ENCODE peak calls at places on chromosomes 4 and X, in six cellular contexts. G is NT2/D1, S is cardiac muscle cell, O is heart right ventricle, M is AG04450, D is sigmoid colon. R is an unnamed sample.

GRCh38 chr4:159269143-159269542 is 166.3 kb downstream of the RAPGEF2 start:
- DNase-seq in G (no peak), S (no peak), O (no peak), M (no peak), D (no peak), R (no peak)

GRCh38 chr4:76272582-76272981 is 21.1 kb downstream of the FAM47E start:
- DNase-seq in G (no peak), S (no peak), O (no peak), M (no peak), D (no peak), R (no peak)

GRCh38 chr4:185524888-185525863 is 10.1 kb downstream of the PDLIM3 start:
- DNase-seq in G (no peak), S (peak), O (no peak), M (no peak), D (no peak), R (no peak)

GRCh38 chr4:148397006-148397673 is 45.1 kb downstream of the NR3C2 start:
- DNase-seq in G (no peak), S (no peak), O (no peak), M (no peak), D (no peak), R (no peak)

GRCh38 chrX:80237072-80237471 is 183.2 kb upstream of the TENT5D start:
- DNase-seq in G (no peak), S (no peak), O (no peak), M (no peak), D (no peak), R (no peak)

GRCh38 chr4:17552427-17552826 is 24.6 kb upstream of the LAP3 start:
- DNase-seq in G (no peak), S (no peak), O (no peak), M (no peak), D (no peak), R (no peak)

GRCh38 chr4:52019941-52020657 is at the start of gene LRRC66:
- DNase-seq in G (no peak), S (no peak), O (no peak), M (no peak), D (no peak), R (peak)

GRCh38 chrX:53186363-53186762 is 38.6 kb downstream of the KDM5C start:
- DNase-seq in G (no peak), S (no peak), O (no peak), M (no peak), D (no peak), R (no peak)

GRCh38 chr4:108045687-108046024 is 56.0 kb downstream of the HADH start:
- DNase-seq in G (no peak), S (peak), O (peak), M (no peak), D (no peak), R (peak)

GRCh38 chr4:34046580-34046979 is 2197.7 kb downstream of the ARAP2 start:
- DNase-seq in G (peak), S (peak), O (no peak), M (no peak), D (no peak), R (peak)

GRCh38 chr4:128323401-128323800 is 35.8 kb upstream of the PGRMC2 start:
- DNase-seq in G (no peak), S (no peak), O (no peak), M (no peak), D (no peak), R (no peak)

GRCh38 chr4:145820407-145820806 is 118.2 kb downstream of the ZNF827 start:
- DNase-seq in G (no peak), S (no peak), O (no peak), M (no peak), D (no peak), R (no peak)

GRCh38 chr4:52102587-52102986 is 51.5 kb downstream of the SPATA18 start:
- DNase-seq in G (no peak), S (no peak), O (no peak), M (no peak), D (no peak), R (no peak)

GRCh38 chr4:185122681-185123345 is 20.3 kb upstream of the SLC25A4 start:
- DNase-seq in G (no peak), S (no peak), O (no peak), M (no peak), D (no peak), R (no peak)

GRCh38 chr4:20895208-20895607 is 194.9 kb downstream of the PACRGL start:
- DNase-seq in G (no peak), S (no peak), O (no peak), M (no peak), D (no peak), R (no peak)

GRCh38 chr4:158688813-158689212 is 16.7 kb downstream of the ETFDH start:
- DNase-seq in G (no peak), S (no peak), O (no peak), M (no peak), D (no peak), R (no peak)

DNA sequence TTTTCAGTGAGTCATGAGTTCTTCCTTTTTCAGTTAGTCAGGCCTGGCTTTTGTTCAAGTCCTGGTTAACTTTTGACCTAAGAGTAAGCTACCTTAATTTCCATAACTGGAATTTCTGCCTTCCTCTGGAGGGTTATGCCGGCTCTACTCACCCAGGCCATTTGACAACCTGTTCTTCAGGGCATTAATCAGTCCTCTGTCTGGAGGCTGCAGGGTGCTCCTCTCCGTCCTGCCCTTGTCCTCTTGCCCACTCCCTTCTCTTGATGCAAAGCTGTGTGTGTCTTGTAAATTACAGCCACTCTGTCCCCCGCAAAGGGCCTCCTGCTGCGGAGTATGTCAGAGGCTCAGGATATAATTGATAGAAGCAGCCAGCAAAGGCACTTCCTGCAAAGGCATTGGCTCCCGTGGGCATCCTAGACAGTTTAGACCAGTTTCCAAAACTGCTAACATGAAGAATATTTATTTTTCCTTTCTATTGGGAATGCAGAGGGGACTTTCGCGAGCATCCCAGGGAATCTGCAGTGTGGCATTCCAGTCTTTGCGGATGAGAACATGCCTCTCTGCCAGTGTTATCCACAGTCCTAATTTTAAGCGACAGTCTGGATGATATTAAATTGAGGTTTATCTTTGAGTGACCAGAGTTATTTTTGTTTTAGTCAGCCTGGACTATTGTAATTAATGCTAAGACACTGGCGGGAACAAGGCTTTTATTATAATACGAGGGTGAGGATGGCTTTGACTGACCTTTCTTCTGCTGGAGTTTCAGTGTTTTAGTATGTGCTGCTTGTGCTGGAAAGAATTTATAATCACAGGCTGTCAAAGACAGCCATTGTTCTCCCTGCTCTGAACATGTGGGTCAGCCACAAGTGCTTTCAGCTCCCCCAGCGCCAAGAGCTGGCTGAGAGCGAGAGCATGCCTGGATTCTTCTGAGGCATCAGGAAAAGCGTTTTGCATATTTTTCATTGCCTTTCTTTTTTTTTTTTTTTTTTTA is 74.2 kb downstream of the LIMCH1 start:
- DNase-seq in G (peak), S (peak), O (peak), M (no peak), D (peak), R (peak)
- H3K4me3 ChIP-seq in G (no peak), S (no peak), O (peak), M (no peak), D (no peak), R (no peak)

GRCh38 chrX:49271341-49271740 is 1.7 kb downstream of the PPP1R3F start:
- DNase-seq in G (no peak), S (no peak), O (no peak), M (no peak), D (peak), R (no peak)
- H3K4me3 ChIP-seq in G (no peak), S (no peak), O (no peak), M (no peak), D (no peak), R (no peak)

GRCh38 chrX:30876367-30876766 is 12.7 kb downstream of the TAB3 start:
- DNase-seq in G (no peak), S (no peak), O (no peak), M (no peak), D (no peak), R (no peak)
- H3K4me3 ChIP-seq in G (no peak), S (no peak), O (no peak), M (no peak), D (no peak), R (no peak)

GRCh38 chr4:15832523-15833451 is 54.7 kb downstream of the CD38 start:
- DNase-seq in G (no peak), S (no peak), O (no peak), M (no peak), D (no peak), R (no peak)

GRCh38 chr4:15836362-15836761 is 58.2 kb downstream of the CD38 start:
- DNase-seq in G (no peak), S (no peak), O (no peak), M (no peak), D (no peak), R (peak)

GRCh38 chr4:15837591-15837990 is 59.5 kb downstream of the CD38 start:
- DNase-seq in G (no peak), S (no peak), O (no peak), M (no peak), D (no peak), R (no peak)

GRCh38 chr4:15833801-15834200 is 55.7 kb downstream of the CD38 start:
- DNase-seq in G (no peak), S (peak), O (no peak), M (no peak), D (no peak), R (no peak)
- H3K4me3 ChIP-seq in G (no peak), S (no peak), O (no peak), M (no peak), D (no peak), R (no peak)

GRCh38 chr4:40736910-40737309 is 12.8 kb upstream of the NSUN7 start:
- DNase-seq in G (no peak), S (peak), O (no peak), M (no peak), D (no peak), R (peak)
- H3K4me3 ChIP-seq in G (no peak), S (no peak), O (no peak), M (no peak), D (no peak), R (no peak)

DNA sequence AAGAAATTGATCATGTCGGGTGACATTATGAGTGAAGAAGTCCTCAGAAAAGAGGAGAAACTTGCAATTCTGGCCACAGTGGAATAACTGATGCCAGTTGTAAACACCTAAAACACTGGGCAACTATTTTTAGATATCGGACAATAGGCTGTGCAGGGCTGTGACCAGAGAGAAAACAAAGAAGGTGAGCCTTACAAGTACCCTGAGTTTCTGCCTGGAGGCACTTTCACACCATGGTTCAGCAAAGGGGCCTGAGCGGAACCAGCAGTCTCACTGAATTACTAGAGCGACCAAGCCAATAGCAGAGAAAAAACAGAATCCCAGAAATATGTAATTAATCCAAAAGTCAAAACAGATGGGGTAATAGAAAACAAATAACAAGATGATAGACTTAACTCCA is 11.2 kb downstream of the IRAK1 start:
- DNase-seq in G (no peak), S (no peak), O (no peak), M (no peak), D (no peak), R (no peak)
- H3K4me3 ChIP-seq in G (no peak), S (no peak), O (no peak), M (no peak), D (no peak), R (no peak)

DNA sequence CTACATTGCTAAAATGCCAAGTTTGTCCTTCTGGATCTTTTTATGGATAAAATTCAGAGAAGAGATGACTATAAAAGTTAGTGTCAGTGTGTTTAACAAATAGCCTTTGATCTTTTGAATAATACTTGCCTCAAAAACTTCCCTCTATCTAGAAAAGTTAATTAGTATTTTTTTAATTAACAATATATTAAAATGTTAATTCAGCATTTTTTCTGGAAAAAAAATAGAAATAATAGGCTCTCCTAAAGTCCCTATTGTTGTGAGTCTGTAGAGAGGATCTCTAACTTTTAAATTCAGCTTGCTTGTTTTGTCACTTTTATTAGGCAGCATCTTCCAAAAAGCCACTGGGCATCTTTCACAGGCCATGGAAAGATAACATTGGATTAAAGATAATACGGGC is 435.2 kb upstream of the RASGEF1B start:
- DNase-seq in G (no peak), S (no peak), O (no peak), M (no peak), D (no peak), R (no peak)
- H3K4me3 ChIP-seq in G (no peak), S (no peak), O (no peak), M (no peak), D (no peak), R (no peak)

GRCh38 chr4:85837334-85837733 is 362.4 kb downstream of the ARHGAP24 start:
- DNase-seq in G (no peak), S (peak), O (no peak), M (no peak), D (no peak), R (no peak)
- H3K4me3 ChIP-seq in G (no peak), S (no peak), O (no peak), M (no peak), D (no peak), R (no peak)

DNA sequence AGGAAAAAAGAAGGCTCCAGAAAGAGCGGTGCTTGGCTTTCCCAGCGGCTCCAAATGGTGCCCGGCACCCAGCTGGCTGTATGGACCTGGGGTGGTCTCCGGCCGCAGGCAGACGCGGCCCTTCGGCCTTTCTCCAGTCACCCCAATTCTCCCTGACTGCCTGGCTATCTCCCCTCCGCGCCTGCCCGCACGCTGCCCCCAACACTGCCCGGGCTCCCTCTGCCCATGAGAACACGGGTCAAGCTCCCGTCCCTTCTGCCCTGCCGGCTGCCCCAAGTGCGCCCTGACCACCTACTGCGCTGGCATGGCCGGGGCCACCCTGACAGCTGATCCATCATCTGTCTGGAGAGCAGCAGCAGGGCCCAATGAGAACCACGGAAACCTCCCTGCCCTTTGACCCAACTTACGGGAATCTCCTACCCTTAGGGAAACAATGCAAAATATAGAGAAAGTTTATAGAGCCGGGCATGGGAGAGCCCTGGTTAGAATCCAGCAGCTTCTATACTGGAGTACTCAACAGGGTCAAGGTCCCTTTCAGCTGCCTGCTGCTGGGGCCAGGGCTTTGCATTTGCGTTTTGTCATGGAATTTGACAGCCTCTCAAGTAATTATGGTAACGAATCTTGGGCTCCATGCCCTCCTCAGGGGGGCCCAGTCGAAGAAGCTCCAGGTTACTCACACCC is 1.2 kb upstream of the FAM3A start:
- DNase-seq in G (no peak), S (no peak), O (no peak), M (no peak), D (peak), R (peak)
- H3K4me3 ChIP-seq in G (peak), S (peak), O (peak), M (peak), D (peak), R (no peak)